ENCODE peak calls at places on chromosomes 16 and 17, in eight cellular contexts. F, X, E, N, H, D, J and I are unnamed samples.
A peak's percentile ranks its signal among the peaks of the same experiment; 100 is the strongest.

GRCh38 chr16:78522327-78522726 is 422.9 kb downstream of the WWOX start:
- DNase-seq in H (no peak), F (no peak), D (no peak), E (no peak), X (no peak), J (no peak), N (no peak), I (no peak)

GRCh38 chr16:88924834-88925539 is 52.0 kb downstream of the CBFA2T3 start:
- DNase-seq in X (no peak), J (no peak), E (peak; percentile 68), H (peak; percentile 20), D (peak; percentile 80), N (peak; percentile 87), F (peak; percentile 73), I (no peak)

GRCh38 chr16:3283525-3284447 is 495 bp downstream of the ZNF263 start:
- DNase-seq in J (peak; percentile 78), E (peak; percentile 18), F (no peak), D (peak; percentile 13), N (no peak), H (no peak), X (no peak), I (no peak)

GRCh38 chr17:32971171-32971570 is 20.5 kb upstream of the SPACA3 start:
- DNase-seq in N (peak; percentile 40), D (peak; percentile 21), E (peak; percentile 82), X (no peak), F (no peak), H (no peak), J (no peak), I (no peak)

GRCh38 chr17:50100921-50101345 is 5.8 kb downstream of the PDK2 start:
- DNase-seq in F (peak; percentile 34), D (no peak), J (no peak), N (peak; percentile 31), H (no peak), E (no peak), X (peak; percentile 48), I (no peak)

GRCh38 chr17:63657776-63658175 is 35.6 kb downstream of the MAP3K3 start:
- DNase-seq in H (no peak), J (no peak), E (no peak), X (no peak), N (no peak), F (no peak), D (no peak), I (no peak)

GRCh38 chr17:44219126-44219635 is 294 bp downstream of the UBTF start:
- DNase-seq in F (peak; percentile 65), H (no peak), D (peak; percentile 65), E (peak; percentile 70), N (peak; percentile 75), J (peak; percentile 89), X (peak; percentile 81), I (peak; percentile 75)

GRCh38 chr17:51700011-51700760 is 439.8 kb downstream of the UTP18 start:
- DNase-seq in X (no peak), N (no peak), D (no peak), F (no peak), J (no peak), E (no peak), H (no peak), I (no peak)

GRCh38 chr16:72894291-72895151 is 153.4 kb downstream of the ZFHX3 start:
- DNase-seq in J (no peak), E (no peak), F (peak; percentile 51), D (no peak), X (no peak), N (no peak), H (no peak), I (no peak)

GRCh38 chr16:12390644-12391043 is 413.0 kb downstream of the CPPED1 start:
- DNase-seq in D (no peak), X (no peak), N (no peak), H (no peak), E (peak; percentile 14), F (peak; percentile 64), J (no peak), I (no peak)

GRCh38 chr17:74856113-74856512 is 3.6 kb downstream of the GRIN2C start:
- DNase-seq in E (no peak), F (no peak), H (no peak), X (no peak), N (peak; percentile 58), J (no peak), D (no peak), I (no peak)

GRCh38 chr17:80159984-80160383 is 9.8 kb upstream of the CARD14 start:
- DNase-seq in H (no peak), D (no peak), N (no peak), X (no peak), J (no peak), E (no peak), F (no peak), I (no peak)

GRCh38 chr16:4626396-4626795 is 1.8 kb downstream of the MGRN1 start:
- DNase-seq in E (no peak), N (no peak), X (no peak), H (no peak), J (no peak), F (no peak), D (no peak), I (no peak)

GRCh38 chr17:21061971-21062526 is 19.2 kb upstream of the USP22 start:
- DNase-seq in H (no peak), X (no peak), D (no peak), E (no peak), F (no peak), N (no peak), J (no peak), I (no peak)

GRCh38 chr16:85462405-85463227 is 150.5 kb upstream of the GSE1 start:
- DNase-seq in F (no peak), X (no peak), E (no peak), H (no peak), J (no peak), D (peak; percentile 67), N (peak; percentile 33), I (no peak)

GRCh38 chr16:35182943-35183550 is 1723.6 kb downstream of the TP53TG3F start:
- DNase-seq in E (no peak), N (no peak), H (no peak), X (no peak), F (no peak), J (no peak), D (no peak), I (no peak)

GRCh38 chr16:64950731-64951130 is 171.1 kb downstream of the CDH11 start:
- DNase-seq in E (no peak), H (no peak), F (no peak), D (no peak), X (peak; percentile 42), J (peak; percentile 63), N (no peak), I (no peak)

GRCh38 chr16:49902908-49903307 is 47.0 kb upstream of the ZNF423 start:
- DNase-seq in X (no peak), E (no peak), J (no peak), H (no peak), N (no peak), D (no peak), F (no peak), I (no peak)

GRCh38 chr17:40857535-40857934 is 9.5 kb downstream of the KRT12 start:
- DNase-seq in J (no peak), X (no peak), D (no peak), H (no peak), N (peak; percentile 7), F (peak; percentile 32), E (no peak), I (no peak)

GRCh38 chr16:89736554-89736953 is 15.2 kb downstream of the ZNF276 start:
- DNase-seq in D (no peak), E (no peak), H (no peak), J (no peak), F (no peak), X (no peak), N (no peak), I (no peak)

GRCh38 chr17:54749157-54749556 is 151.5 kb upstream of the TOM1L1 start:
- DNase-seq in N (peak; percentile 9), F (no peak), D (no peak), E (no peak), X (no peak), J (no peak), H (no peak), I (no peak)

GRCh38 chr16:1073262-1073558 is 663 bp downstream of the SSTR5 start:
- DNase-seq in E (no peak), H (no peak), J (no peak), X (no peak), N (no peak), D (no peak), F (no peak), I (no peak)

GRCh38 chr17:17032131-17032692 is 10.0 kb upstream of the MPRIP start:
- DNase-seq in E (peak; percentile 82), J (peak; percentile 91), N (peak; percentile 93), H (no peak), D (no peak), F (peak; percentile 89), X (peak; percentile 77), I (no peak)

GRCh38 chr17:2266865-2267228 is 36.7 kb downstream of the SMG6 start:
- DNase-seq in F (no peak), H (no peak), E (no peak), N (no peak), D (peak; percentile 11), J (no peak), X (no peak), I (no peak)
- H3K27ac ChIP-seq in F (no peak overlapping the region), H (no peak overlapping the region), E (no peak overlapping the region), N (no peak overlapping the region), D (peak overlapping the region; percentile 93), J (no peak overlapping the region), X (peak overlapping the region; percentile 53), I (peak overlapping the region; percentile 80)

GRCh38 chr17:2275722-2276121 is 27.9 kb downstream of the SMG6 start:
- DNase-seq in H (no peak), E (no peak), D (no peak), X (no peak), J (no peak), F (no peak), N (no peak), I (peak; percentile 66)
- H3K27ac ChIP-seq in H (no peak overlapping the region), E (no peak overlapping the region), D (peak overlapping the region; percentile 32), X (no peak overlapping the region), J (no peak overlapping the region), F (no peak overlapping the region), N (no peak overlapping the region), I (no peak overlapping the region)

GRCh38 chr17:8656693-8657092 is 26.2 kb upstream of the MYH10 start:
- DNase-seq in E (no peak), J (no peak), N (no peak), D (no peak), F (no peak), H (no peak), X (no peak), I (no peak)

GRCh38 chr17:8662076-8662831 is 31.7 kb upstream of the MYH10 start:
- DNase-seq in J (no peak), N (no peak), X (no peak), F (no peak), E (no peak), H (no peak), D (no peak), I (no peak)

GRCh38 chr17:8658800-8659199 is 28.3 kb upstream of the MYH10 start:
- DNase-seq in X (no peak), D (no peak), N (no peak), H (no peak), F (no peak), E (no peak), J (no peak), I (no peak)

GRCh38 chr17:8662973-8663372 is 32.4 kb upstream of the MYH10 start:
- DNase-seq in X (no peak), E (no peak), N (no peak), D (no peak), F (no peak), J (no peak), H (no peak), I (no peak)

GRCh38 chr17:8659758-8660410 is 29.4 kb upstream of the MYH10 start:
- DNase-seq in E (no peak), J (no peak), N (no peak), D (no peak), F (no peak), X (no peak), H (no peak), I (no peak)
- H3K27ac ChIP-seq in E (no peak overlapping the region), J (no peak overlapping the region), N (no peak overlapping the region), D (no peak overlapping the region), F (no peak overlapping the region), X (no peak overlapping the region), H (no peak overlapping the region), I (no peak overlapping the region)

GRCh38 chr17:42276609-42277341 is 584 bp upstream of the STAT5B start:
- DNase-seq in H (peak; percentile 57), F (peak; percentile 88), E (peak; percentile 65), D (no peak), N (peak; percentile 71), X (peak; percentile 69), J (peak; percentile 91), I (no peak)
- H3K27ac ChIP-seq in H (peak overlapping the region; percentile 77), F (peak overlapping the region; percentile 68), E (no peak overlapping the region), D (peak overlapping the region; percentile 75), N (no peak overlapping the region), X (peak overlapping the region; percentile 90), J (peak overlapping the region; percentile 37), I (peak overlapping the region; percentile 90)